ENCODE peak calls at places on chromosomes 7 and 10, in nine cellular contexts. Z is adipocyte; R is HCT116; M is CD8-positive, alpha-beta memory T cell; U is aorta; A is mesenchymal stem cell; K is IMR-90; J is A549; N is thoracic aorta. X is an unnamed sample. For H3K9me3, the result is how much of the 10 kb centered on the place peaks cover.

GRCh38 chr7:4133491-4134044 is 548.5 kb upstream of the FOXK1 start:
- DNase-seq in Z (no peak), R (no peak), M (no peak), U (peak), A (no peak), K (no peak), J (no peak), N (no peak), X (no peak)

GRCh38 chr7:97002555-97003261 is 2.6 kb upstream of the DLX6 start:
- DNase-seq in Z (no peak), R (no peak), M (no peak), U (no peak), A (no peak), K (no peak), J (no peak), N (no peak), X (no peak)

GRCh38 chr10:100621360-100622205 is 85.8 kb downstream of the HIF1AN start:
- DNase-seq in Z (no peak), R (no peak), M (no peak), U (no peak), A (no peak), K (peak), J (peak), N (no peak), X (peak)

GRCh38 chr10:34156781-34157425 is 658.2 kb downstream of the PARD3 start:
- DNase-seq in Z (peak), R (no peak), M (no peak), U (no peak), A (peak), K (peak), J (peak), N (no peak), X (no peak)

GRCh38 chr10:124005991-124006392 is 87.4 kb downstream of the CHST15 start:
- DNase-seq in Z (no peak), R (no peak), M (no peak), U (no peak), A (peak), K (no peak), J (no peak), N (no peak), X (peak)

GRCh38 chr7:103560136-103560535 is 114.1 kb upstream of the SLC26A5 start:
- DNase-seq in Z (no peak), R (no peak), M (no peak), U (no peak), A (no peak), K (no peak), J (no peak), N (no peak), X (no peak)

GRCh38 chr10:132351611-132352010 is 19.6 kb downstream of the LRRC27 start:
- DNase-seq in Z (no peak), R (no peak), M (no peak), U (peak), A (no peak), K (no peak), J (no peak), N (no peak), X (no peak)

GRCh38 chr10:103040424-103040823 is 122.3 kb downstream of the CNNM2 start:
- DNase-seq in Z (peak), R (no peak), M (no peak), U (no peak), A (peak), K (peak), J (no peak), N (no peak), X (no peak)

GRCh38 chr10:2813277-2813676 is 254.1 kb upstream of the PFKP start:
- DNase-seq in Z (no peak), R (no peak), M (no peak), U (no peak), A (no peak), K (no peak), J (no peak), N (no peak), X (no peak)

GRCh38 chr7:10076661-10077300 is 896.9 kb upstream of the PHF14 start:
- DNase-seq in Z (no peak), R (no peak), M (no peak), U (no peak), A (peak), K (no peak), J (no peak), N (no peak), X (no peak)

GRCh38 chr7:88278881-88279280 is 27.8 kb downstream of the STEAP4 start:
- DNase-seq in Z (peak), R (no peak), M (no peak), U (no peak), A (peak), K (no peak), J (no peak), N (no peak), X (no peak)

GRCh38 chr7:120033114-120033513 is 239.9 kb upstream of the KCND2 start:
- DNase-seq in Z (no peak), R (no peak), M (no peak), U (no peak), A (no peak), K (no peak), J (peak), N (no peak), X (peak)

GRCh38 chr10:98296514-98296913 is 28.5 kb upstream of the LOXL4 start:
- DNase-seq in Z (no peak), R (no peak), M (no peak), U (no peak), A (no peak), K (peak), J (no peak), N (no peak), X (no peak)

GRCh38 chr7:816751-817671 is 15.3 kb upstream of the SUN1 start:
- DNase-seq in Z (peak), R (no peak), M (peak), U (no peak), A (peak), K (no peak), J (peak), N (no peak), X (no peak)

GRCh38 chr7:32479574-32480200 is 10.5 kb downstream of the LSM5 start:
- DNase-seq in Z (peak), R (peak), M (no peak), U (no peak), A (peak), K (peak), J (peak), N (no peak), X (peak)

GRCh38 chr10:31314256-31315183 is 4.5 kb upstream of the ZEB1 start:
- DNase-seq in Z (no peak), R (no peak), M (no peak), U (no peak), A (no peak), K (no peak), J (no peak), N (no peak), X (no peak)

GRCh38 chr10:2979267-2979660 is 88.1 kb upstream of the PFKP start:
- DNase-seq in Z (peak), R (no peak), M (no peak), U (no peak), A (peak), K (peak), J (no peak), N (no peak), X (no peak)

GRCh38 chr7:112205348-112206237 is 606 bp downstream of the DOCK4 start:
- DNase-seq in Z (peak), R (peak), M (peak), U (peak), A (peak), K (peak), J (peak), N (no peak), X (peak)

GRCh38 chr7:92303761-92304160 is 58.0 kb downstream of the ANKIB1 start:
- DNase-seq in Z (no peak), R (no peak), M (no peak), U (no peak), A (no peak), K (no peak), J (no peak), N (no peak), X (no peak)

GRCh38 chr10:131920151-131920550 is 19.3 kb downstream of the PPP2R2D start:
- DNase-seq in Z (no peak), R (no peak), M (no peak), U (no peak), A (no peak), K (no peak), J (no peak), N (no peak), X (no peak)

GRCh38 chr7:103299660-103300059 is 2.4 kb downstream of the PMPCB start:
- DNase-seq in Z (no peak), R (no peak), M (no peak), U (no peak), A (no peak), K (no peak), J (no peak), N (no peak), X (no peak)

GRCh38 chr7:142870147-142870559 is 15.3 kb downstream of the EPHB6 start:
- DNase-seq in Z (no peak), R (no peak), M (no peak), U (no peak), A (no peak), K (no peak), J (no peak), N (no peak), X (no peak)

GRCh38 chr7:29825750-29826529 is 19.6 kb downstream of the WIPF3 start:
- DNase-seq in Z (no peak), R (no peak), M (no peak), U (no peak), A (no peak), K (no peak), J (no peak), N (no peak), X (no peak)

GRCh38 chr10:28902215-28902614 is 224.9 kb downstream of the BAMBI start:
- DNase-seq in Z (no peak), R (no peak), M (no peak), U (no peak), A (no peak), K (no peak), J (no peak), N (no peak), X (no peak)

GRCh38 chr7:134727711-134728110 is 51.7 kb upstream of the CALD1 start:
- DNase-seq in Z (no peak), R (no peak), M (no peak), U (no peak), A (no peak), K (peak), J (no peak), N (no peak), X (no peak)

GRCh38 chr10:124155781-124156401 is 62.5 kb upstream of the CHST15 start:
- DNase-seq in Z (peak), R (no peak), M (no peak), U (peak), A (no peak), K (no peak), J (no peak), N (no peak), X (no peak)

GRCh38 chr10:123926401-123927264 is 35.0 kb upstream of the CPXM2 start:
- DNase-seq in Z (peak), R (no peak), M (no peak), U (no peak), A (no peak), K (peak), J (peak), N (no peak), X (peak)

GRCh38 chr7:157488326-157488725 is 151.5 kb downstream of the DNAJB6 start:
- DNase-seq in Z (no peak), R (no peak), M (no peak), U (no peak), A (no peak), K (no peak), J (peak), N (no peak), X (no peak)

GRCh38 chr7:105776068-105776790 is 100.2 kb downstream of the ATXN7L1 start:
- DNase-seq in Z (peak), R (peak), M (no peak), U (peak), A (peak), K (peak), J (peak), N (peak), X (no peak)

GRCh38 chr7:101869026-101869900 is 51.8 kb downstream of the CUX1 start:
- DNase-seq in Z (no peak), R (no peak), M (no peak), U (no peak), A (no peak), K (no peak), J (no peak), N (no peak), X (no peak)

GRCh38 chr7:107538001-107538400 is 25.7 kb downstream of the COG5 start:
- DNase-seq in Z (no peak), R (no peak), M (no peak), U (no peak), A (no peak), K (no peak), J (no peak), N (no peak), X (no peak)

GRCh38 chr7:134948736-134949135 is 37.6 kb upstream of the AGBL3 start:
- DNase-seq in Z (peak), R (no peak), M (no peak), U (no peak), A (peak), K (peak), J (peak), N (no peak), X (no peak)

GRCh38 chr7:157568785-157569584 is 232.2 kb downstream of the DNAJB6 start:
- DNase-seq in Z (peak), R (no peak), M (peak), U (peak), A (peak), K (no peak), J (no peak), N (no peak), X (peak)

GRCh38 chr10:1359599-1359955 is 303.4 kb downstream of the WDR37 start:
- DNase-seq in Z (no peak), R (no peak), M (no peak), U (no peak), A (no peak), K (no peak), J (no peak), N (no peak), X (no peak)
- H3K9me3 ChIP-seq in Z (under half), R (under half), M (under half), U (under half), A (under half), K (under half), J (under half), N (under half), X (under half)

DNA sequence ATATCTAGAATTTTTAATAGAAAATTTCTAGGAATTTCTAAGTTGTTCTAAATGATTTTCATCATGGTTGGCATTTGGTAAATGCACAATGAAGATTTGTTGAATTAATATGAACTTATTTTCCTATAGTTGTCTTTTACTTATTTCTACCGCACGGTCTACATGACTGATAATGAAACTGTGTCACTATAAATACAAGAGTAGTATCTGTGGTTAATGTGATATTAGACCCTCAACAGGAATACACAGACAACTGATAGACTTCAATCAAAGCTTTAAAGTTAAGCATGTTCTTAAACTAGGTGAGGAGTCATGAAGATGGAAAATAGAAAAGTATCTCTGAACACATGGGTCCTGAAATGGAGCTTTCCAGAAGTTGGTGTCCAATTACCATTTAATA is 297.9 kb upstream of the ETV1 start:
- DNase-seq in Z (no peak), R (no peak), M (no peak), U (no peak), A (no peak), K (no peak), J (no peak), N (no peak), X (no peak)
- H3K9me3 ChIP-seq in Z (under half), R (under half), M (under half), U (under half), A (under half), K (under half), J (under half), N (under half), X (under half)

DNA sequence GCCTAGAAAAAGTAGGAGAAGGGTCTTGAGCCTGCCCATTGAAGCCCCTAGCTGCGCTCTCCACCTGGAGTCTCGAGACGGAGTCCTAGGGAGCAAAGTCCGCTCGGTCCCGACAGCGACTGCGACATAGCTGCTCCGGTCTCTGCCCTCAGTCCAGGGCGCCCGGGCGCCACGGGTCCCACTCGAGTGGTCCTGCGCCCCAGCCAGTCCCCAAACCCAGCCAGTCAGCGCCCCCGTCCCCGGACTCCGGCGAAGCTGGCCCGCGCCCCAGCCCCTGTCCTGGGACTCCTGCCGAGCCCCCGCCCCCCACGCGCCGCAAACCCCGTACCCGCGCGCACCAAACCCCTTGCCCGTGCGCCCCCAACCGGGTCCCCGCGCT is 480 bp downstream of the TNS3 start:
- DNase-seq in Z (peak), R (no peak), M (no peak), U (no peak), A (peak), K (no peak), J (no peak), N (no peak), X (no peak)
- H3K9me3 ChIP-seq in Z (under half), R (under half), M (under half), U (under half), A (under half), K (under half), J (under half), N (under half), X (under half)

GRCh38 chr10:94456942-94457341 is 54.6 kb downstream of the TBC1D12 start:
- DNase-seq in Z (no peak), R (no peak), M (no peak), U (no peak), A (no peak), K (no peak), J (no peak), N (no peak), X (no peak)
- H3K9me3 ChIP-seq in Z (under half), R (under half), M (under half), U (under half), A (under half), K (under half), J (under half), N (under half), X (under half)

GRCh38 chr10:37246637-37247036 is 121.2 kb downstream of the ANKRD30A start:
- DNase-seq in Z (no peak), R (no peak), M (no peak), U (no peak), A (no peak), K (no peak), J (no peak), N (no peak), X (no peak)
- H3K9me3 ChIP-seq in Z (under half), R (under half), M (under half), U (under half), A (under half), K (under half), J (under half), N (under half), X (under half)

GRCh38 chr10:133590970-133591359 is 25.6 kb upstream of the SYCE1 start:
- DNase-seq in Z (no peak), R (no peak), M (no peak), U (no peak), A (no peak), K (no peak), J (no peak), N (no peak), X (no peak)
- H3K9me3 ChIP-seq in Z (under half), R (under half), M (under half), U (under half), A (under half), K (under half), J (under half), N (under half), X (under half)

GRCh38 chr7:149229526-149229925 is 9.9 kb upstream of the ZNF212 start:
- DNase-seq in Z (no peak), R (no peak), M (no peak), U (no peak), A (no peak), K (no peak), J (no peak), N (no peak), X (peak)
- H3K9me3 ChIP-seq in Z (under half), R (under half), M (under half), U (under half), A (under half), K (under half), J (under half), N (under half), X (under half)